ENCODE peak calls at places on chromosomes 3 and 15, in four cellular contexts. D is HepG2, Q is K562, V is GM12878. E is an unnamed sample.
A peak's percentile ranks its signal among the peaks of the same experiment; 100 is the strongest.

GRCh38 chr3:72031581-72031980 is 246.6 kb upstream of the PROK2 start:
- DNase-seq in V (no peak), D (no peak), Q (no peak), E (no peak)

GRCh38 chr15:42846647-42847046 is 73.9 kb downstream of the TTBK2 start:
- DNase-seq in V (no peak), Q (no peak), D (no peak), E (no peak)

GRCh38 chr3:99250821-99251355 is 349.4 kb upstream of the DCBLD2 start:
- DNase-seq in V (no peak), D (no peak), Q (no peak), E (no peak)

GRCh38 chr15:74433592-74434259 is at the start of gene SEMA7A:
- DNase-seq in Q (peak; percentile 97), V (peak; percentile 57), D (peak; percentile 64), E (peak; percentile 81)

GRCh38 chr15:27179789-27180188 is 208.8 kb downstream of the GABRG3 start:
- DNase-seq in V (no peak), Q (peak; percentile 39), D (no peak), E (no peak)

GRCh38 chr15:78208341-78208844 is 26.0 kb downstream of the ACSBG1 start:
- DNase-seq in Q (no peak), V (no peak), D (no peak), E (no peak)

GRCh38 chr15:100671858-100672543 is 69.6 kb downstream of the ASB7 start:
- DNase-seq in Q (peak; percentile 63), D (peak; percentile 33), V (no peak), E (peak; percentile 36)

GRCh38 chr3:8658326-8659212 is 14.0 kb upstream of the SSUH2 start:
- DNase-seq in V (peak; percentile 45), D (peak; percentile 93), Q (no peak), E (no peak)

GRCh38 chr15:66706225-66706732 is 4.2 kb downstream of the SMAD6 start:
- DNase-seq in V (no peak), Q (peak; percentile 65), D (no peak), E (peak; percentile 42)

GRCh38 chr15:95024388-95024787 is 793.0 kb downstream of the MCTP2 start:
- DNase-seq in D (no peak), V (no peak), Q (peak; percentile 8), E (no peak)

DNA sequence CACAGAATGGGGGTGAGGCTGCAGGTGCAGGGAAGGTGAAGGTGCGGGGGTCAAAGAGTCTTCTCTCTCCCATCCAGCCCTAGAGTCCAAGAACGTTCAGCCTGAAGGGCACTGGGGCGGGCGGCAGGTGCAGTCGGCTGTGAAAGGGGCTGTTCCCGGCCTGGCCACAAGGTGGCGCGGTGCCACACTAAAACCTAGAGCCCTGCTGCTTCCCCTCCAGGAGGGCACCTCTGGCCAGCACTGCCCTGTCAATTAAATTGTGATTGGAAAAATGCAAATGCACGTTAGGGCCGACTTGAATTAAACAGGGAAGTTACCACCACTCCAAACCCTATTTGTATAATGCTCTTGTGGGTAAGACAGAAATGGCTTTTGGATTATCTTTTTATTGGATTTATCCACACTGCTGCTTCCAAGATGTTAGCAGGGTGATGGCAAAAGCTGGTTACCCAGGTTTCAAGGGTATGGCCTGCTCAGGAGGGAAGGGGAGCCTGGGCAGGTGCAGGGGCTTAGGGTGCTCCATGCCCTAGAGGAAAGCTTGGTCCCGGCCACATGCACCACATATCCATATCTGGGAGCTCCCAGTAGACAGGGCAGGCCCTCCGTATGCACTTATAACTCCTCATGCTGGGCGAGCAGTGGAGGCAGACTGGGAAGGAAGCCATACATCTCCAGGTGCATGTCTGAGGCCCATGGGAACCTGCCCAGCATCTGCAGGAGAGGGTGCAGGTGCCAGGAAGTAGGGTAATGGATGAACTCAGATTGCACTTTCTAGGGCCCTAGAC is 119.8 kb downstream of the ADCY5 start:
- DNase-seq in Q (peak; percentile 65), V (no peak), D (peak; percentile 28), E (peak; percentile 90)
- TF ChIP-seq CBFB in Q (no peak), V (no peak), D (no peak), E (no peak)

DNA sequence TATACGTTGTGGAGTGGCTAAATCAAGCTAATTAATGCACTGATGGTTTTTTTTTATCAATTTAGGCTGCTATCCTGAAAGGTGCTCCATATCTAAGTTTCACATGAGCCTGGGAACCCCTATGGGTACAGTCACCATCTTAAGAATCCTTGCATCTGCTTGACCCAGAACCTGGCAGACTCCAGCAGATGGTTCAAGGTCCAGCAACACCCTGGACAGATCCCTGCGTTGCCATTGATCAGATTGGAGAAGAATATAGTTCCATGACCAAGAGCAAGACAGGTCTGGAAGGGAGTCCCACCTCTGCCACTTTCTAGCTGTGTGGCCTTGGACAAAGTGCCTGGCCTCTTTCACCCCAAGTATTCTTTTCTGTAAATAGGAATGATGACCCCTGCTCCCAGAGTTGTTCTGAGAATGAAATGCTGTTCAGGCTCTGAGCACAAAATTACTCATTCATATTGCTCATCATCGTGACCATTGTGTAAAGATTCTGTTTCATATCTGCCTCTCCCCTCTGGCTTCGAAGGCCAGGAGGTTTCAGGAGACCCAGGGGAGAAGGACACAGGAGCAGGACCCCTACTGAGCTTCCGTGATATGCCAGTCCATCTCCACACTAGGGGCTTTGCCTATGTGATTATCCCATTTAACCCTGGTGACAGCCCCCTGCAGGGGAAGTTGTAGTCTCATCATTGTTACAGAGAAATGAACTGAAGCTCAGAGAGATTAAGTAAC is 30.0 kb upstream of the TSEN2 start:
- DNase-seq in V (no peak), D (no peak), Q (no peak), E (no peak)
- TF ChIP-seq CTCF in V (no peak), D (no peak), Q (no peak), E (no peak)

GRCh38 chr3:183824761-183825379 is 507 bp downstream of the MAP6D1 start:
- DNase-seq in Q (no peak), D (no peak), V (no peak), E (peak; percentile 43)

GRCh38 chr3:183822631-183823030 is 2.7 kb downstream of the MAP6D1 start:
- DNase-seq in Q (no peak), V (no peak), D (no peak), E (peak; percentile 40)

GRCh38 chr3:183826448-183826847 is 1.1 kb upstream of the MAP6D1 start:
- DNase-seq in V (no peak), D (no peak), Q (no peak), E (no peak)

GRCh38 chr3:183825380-183826161 is at the start of gene MAP6D1:
- DNase-seq in Q (no peak), D (no peak), V (no peak), E (peak; percentile 80)

GRCh38 chr3:183823963-183824362 is 1.4 kb downstream of the MAP6D1 start:
- DNase-seq in Q (no peak), V (no peak), D (no peak), E (peak; percentile 5)
- TF ChIP-seq CBFB in Q (no peak), V (no peak), D (no peak), E (no peak)

GRCh38 chr3:132616780-132617179 is 19.7 kb downstream of the ACKR4 start:
- DNase-seq in V (no peak), Q (no peak), D (no peak), E (no peak)
- TF ChIP-seq CTCF in V (no peak), Q (no peak), D (no peak), E (no peak)

GRCh38 chr15:62985768-62986167 is 56.8 kb upstream of the TPM1 start:
- DNase-seq in Q (no peak), V (no peak), D (no peak), E (no peak)

GRCh38 chr15:62988701-62989100 is 53.8 kb upstream of the TPM1 start:
- DNase-seq in Q (no peak), V (no peak), D (no peak), E (peak; percentile 41)

GRCh38 chr15:62983956-62984355 is 58.6 kb upstream of the TPM1 start:
- DNase-seq in V (no peak), Q (no peak), D (no peak), E (no peak)

GRCh38 chr15:62989366-62990055 is 53.0 kb upstream of the TPM1 start:
- DNase-seq in D (no peak), V (no peak), Q (no peak), E (no peak)

DNA sequence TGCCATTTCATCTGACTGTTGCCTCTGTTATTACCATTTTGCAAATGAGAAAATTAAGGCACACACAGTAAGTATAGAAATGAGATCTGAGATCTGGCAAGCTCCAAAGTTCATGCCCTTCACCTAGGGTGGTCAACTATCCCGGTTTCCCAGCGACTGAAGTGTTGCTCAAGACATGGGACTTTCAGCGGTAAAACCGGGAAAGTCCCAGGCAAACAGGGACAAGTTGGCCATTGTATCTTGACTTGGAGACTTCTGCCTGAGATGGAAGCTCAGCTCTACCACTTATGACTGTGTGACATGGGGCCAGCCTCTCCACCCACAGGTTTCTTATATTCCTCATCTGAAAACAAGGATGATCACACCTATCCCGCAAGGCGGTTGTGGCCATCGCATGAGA is 55.6 kb upstream of the TPM1 start:
- DNase-seq in V (no peak), Q (no peak), D (peak; percentile 9), E (no peak)
- TF ChIP-seq CBFB in V (no peak), Q (no peak), D (no peak), E (no peak)

DNA sequence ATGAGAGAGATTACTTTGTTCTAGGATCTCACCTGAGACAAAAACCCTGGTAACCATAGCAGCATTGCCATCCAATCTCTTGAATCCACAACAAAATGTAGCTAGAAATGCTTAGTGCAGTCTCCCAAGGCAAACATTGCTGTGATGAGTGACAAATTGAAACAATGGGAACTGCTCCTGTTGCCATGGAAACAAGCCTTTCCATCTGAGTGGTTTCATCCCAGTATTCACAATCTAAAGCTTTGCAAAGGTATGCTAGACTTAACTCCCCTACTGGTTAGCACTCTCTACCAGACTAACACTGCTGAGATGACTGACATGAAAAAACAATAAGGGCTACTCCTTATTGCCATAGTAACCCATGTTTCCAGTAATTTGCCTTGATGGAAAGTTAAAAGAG is 172.5 kb upstream of the CNTN3 start:
- DNase-seq in Q (no peak), V (no peak), D (no peak), E (no peak)
- TF ChIP-seq CTCF in Q (no peak), V (no peak), D (no peak), E (no peak)

GRCh38 chr3:169818330-169818729 is 5.6 kb upstream of the LRRC34 start:
- DNase-seq in D (no peak), V (no peak), Q (no peak), E (no peak)

GRCh38 chr3:169825316-169825715 is 12.6 kb upstream of the LRRC34 start:
- DNase-seq in V (no peak), D (no peak), Q (no peak), E (no peak)

GRCh38 chr3:169822540-169822939 is 9.8 kb upstream of the LRRC34 start:
- DNase-seq in Q (no peak), D (no peak), V (no peak), E (no peak)

GRCh38 chr3:169822091-169822490 is 9.4 kb upstream of the LRRC34 start:
- DNase-seq in D (no peak), V (no peak), Q (no peak), E (no peak)

GRCh38 chr3:169822983-169823382 is 10.3 kb upstream of the LRRC34 start:
- DNase-seq in Q (no peak), D (no peak), V (no peak), E (no peak)
- TF ChIP-seq CBFB in Q (no peak), D (no peak), V (no peak), E (no peak)

GRCh38 chr3:57126244-57126643 is 38.9 kb downstream of the IL17RD start:
- DNase-seq in V (no peak), D (no peak), Q (no peak), E (peak; percentile 64)
- TF ChIP-seq CTCF in V (no peak), D (no peak), Q (no peak), E (no peak)

E was measured in WTC11.